ENCODE peak calls at places on chromosomes 6 and 20, in four cellular contexts. W, D, C and S are unnamed samples.

GRCh38 chr6:150079604-150080003 is 10.7 kb upstream of the ULBP3 start:
- DNase-seq in D (no peak), W (no peak), C (no peak), S (no peak)

GRCh38 chr20:61449916-61450315 is 197.9 kb downstream of the CDH4 start:
- DNase-seq in W (no peak), C (no peak), D (no peak), S (no peak)

GRCh38 chr6:45637056-45637455 is 259.3 kb upstream of the SUPT3H start:
- DNase-seq in C (no peak), W (no peak), D (no peak), S (no peak)

GRCh38 chr20:35344354-35344837 is 52.2 kb upstream of the FAM83C start:
- DNase-seq in C (peak), D (peak), W (peak), S (peak)

GRCh38 chr6:35363293-35363750 is 21.0 kb downstream of the PPARD start:
- DNase-seq in C (peak), D (peak), W (peak), S (peak)

GRCh38 chr20:31593221-31594001 is 11.7 kb upstream of the ID1 start:
- DNase-seq in C (no peak), D (no peak), W (peak), S (peak)

GRCh38 chr6:170345662-170346061 is 39.1 kb downstream of the FAM120B start:
- DNase-seq in W (no peak), D (no peak), C (no peak), S (no peak)

GRCh38 chr6:151413372-151414145 is 22.2 kb upstream of the ZBTB2 start:
- DNase-seq in W (no peak), D (no peak), C (no peak), S (no peak)

GRCh38 chr6:15457903-15458530 is 204.8 kb downstream of the DTNBP1 start:
- DNase-seq in C (no peak), W (no peak), D (no peak), S (no peak)

GRCh38 chr6:96153775-96154174 is 138.0 kb downstream of the FUT9 start:
- DNase-seq in D (no peak), C (no peak), W (no peak), S (no peak)

GRCh38 chr6:160028487-160029275 is 59.8 kb downstream of the IGF2R start:
- DNase-seq in C (no peak), W (no peak), D (no peak), S (no peak)

GRCh38 chr6:150118208-150118607 is 24.6 kb upstream of the PPP1R14C start:
- DNase-seq in D (no peak), C (no peak), W (no peak), S (no peak)

GRCh38 chr6:152356659-152357058 is 280.5 kb downstream of the SYNE1 start:
- DNase-seq in C (no peak), D (no peak), W (peak), S (no peak)

GRCh38 chr6:112331306-112331705 is 15.8 kb upstream of the RFPL4B start:
- DNase-seq in C (no peak), D (no peak), W (no peak), S (no peak)

GRCh38 chr20:46388201-46388836 is 18.1 kb downstream of the ELMO2 start:
- DNase-seq in D (no peak), C (no peak), W (no peak), S (no peak)

GRCh38 chr6:20115269-20116005 is 96.8 kb downstream of the MBOAT1 start:
- DNase-seq in D (no peak), C (no peak), W (no peak), S (no peak)

GRCh38 chr6:35238843-35239289 is 20.7 kb upstream of the ZNF76 start:
- DNase-seq in C (no peak), W (peak), D (peak), S (no peak)

GRCh38 chr6:15293674-15294073 is 47.8 kb downstream of the JARID2 start:
- DNase-seq in C (no peak), W (no peak), D (peak), S (no peak)

GRCh38 chr6:170166511-170167122 is 124.3 kb downstream of the DLL1 start:
- DNase-seq in D (peak), W (no peak), C (no peak), S (no peak)

GRCh38 chr20:63242736-63243135 is 7.0 kb downstream of the BIRC7 start:
- DNase-seq in D (no peak), W (no peak), C (no peak), S (no peak)

GRCh38 chr6:31851485-31851832 is 11.2 kb downstream of the NEU1 start:
- DNase-seq in D (no peak), C (no peak), W (no peak), S (no peak)

GRCh38 chr20:53298260-53298659 is 295.4 kb downstream of the ZNF217 start:
- DNase-seq in W (no peak), C (no peak), D (no peak), S (no peak)

GRCh38 chr20:53302695-53303094 is 290.9 kb downstream of the ZNF217 start:
- DNase-seq in C (no peak), W (no peak), D (no peak), S (no peak)

GRCh38 chr20:53298900-53299299 is 294.7 kb downstream of the ZNF217 start:
- DNase-seq in W (no peak), D (no peak), C (no peak), S (no peak)

GRCh38 chr20:53304146-53304545 is 289.5 kb downstream of the ZNF217 start:
- DNase-seq in D (no peak), W (no peak), C (no peak), S (no peak)

GRCh38 chr20:53303361-53303760 is 290.3 kb downstream of the ZNF217 start:
- DNase-seq in C (no peak), D (no peak), W (no peak), S (no peak)
- H3K4me3 ChIP-seq in C (no peak), D (no peak), W (no peak), S (no peak)

GRCh38 chr6:163398796-163399195 is 15.7 kb upstream of the QKI start:
- DNase-seq in C (peak), W (no peak), D (peak), S (peak)
- TF ChIP-seq CTCF in C (no peak), W (no peak), D (no peak), S (no peak)

GRCh38 chr6:156780962-156781705 is 4.0 kb downstream of the ARID1B start:
- DNase-seq in W (no peak), C (no peak), D (no peak), S (no peak)

GRCh38 chr6:156781882-156782631 is 4.9 kb downstream of the ARID1B start:
- DNase-seq in C (no peak), W (no peak), D (no peak), S (no peak)

GRCh38 chr6:156778615-156779205 is 1.5 kb downstream of the ARID1B start:
- DNase-seq in C (peak), W (peak), D (peak), S (peak)

GRCh38 chr6:156779206-156780116 is 2.3 kb downstream of the ARID1B start:
- DNase-seq in C (peak), D (peak), W (peak), S (peak)

GRCh38 chr6:156780117-156780641 is 3.0 kb downstream of the ARID1B start:
- DNase-seq in C (no peak), W (peak), D (no peak), S (no peak)
- H3K27ac ChIP-seq in C (peak), W (peak), D (peak), S (peak)

GRCh38 chr20:53623127-53623453 is 29.5 kb upstream of the ZNF217 start:
- DNase-seq in C (no peak), D (no peak), W (no peak), S (no peak)
- H3K4me3 ChIP-seq in C (peak), D (peak), W (peak), S (peak)

GRCh38 chr20:9617062-9617461 is 102.7 kb downstream of the LAMP5 start:
- DNase-seq in D (peak), W (peak), C (peak), S (peak)

GRCh38 chr20:9616455-9616805 is 102.0 kb downstream of the LAMP5 start:
- DNase-seq in C (no peak), W (no peak), D (no peak), S (no peak)

GRCh38 chr20:9615766-9616454 is 101.5 kb downstream of the LAMP5 start:
- DNase-seq in C (no peak), W (no peak), D (no peak), S (no peak)

GRCh38 chr20:9615118-9615517 is 100.7 kb downstream of the LAMP5 start:
- DNase-seq in C (no peak), D (no peak), W (no peak), S (no peak)

GRCh38 chr20:9617940-9618339 is 103.5 kb downstream of the LAMP5 start:
- DNase-seq in W (peak), D (no peak), C (no peak), S (no peak)
- TF ChIP-seq CTCF in W (peak), D (no peak), C (no peak), S (peak)

DNA sequence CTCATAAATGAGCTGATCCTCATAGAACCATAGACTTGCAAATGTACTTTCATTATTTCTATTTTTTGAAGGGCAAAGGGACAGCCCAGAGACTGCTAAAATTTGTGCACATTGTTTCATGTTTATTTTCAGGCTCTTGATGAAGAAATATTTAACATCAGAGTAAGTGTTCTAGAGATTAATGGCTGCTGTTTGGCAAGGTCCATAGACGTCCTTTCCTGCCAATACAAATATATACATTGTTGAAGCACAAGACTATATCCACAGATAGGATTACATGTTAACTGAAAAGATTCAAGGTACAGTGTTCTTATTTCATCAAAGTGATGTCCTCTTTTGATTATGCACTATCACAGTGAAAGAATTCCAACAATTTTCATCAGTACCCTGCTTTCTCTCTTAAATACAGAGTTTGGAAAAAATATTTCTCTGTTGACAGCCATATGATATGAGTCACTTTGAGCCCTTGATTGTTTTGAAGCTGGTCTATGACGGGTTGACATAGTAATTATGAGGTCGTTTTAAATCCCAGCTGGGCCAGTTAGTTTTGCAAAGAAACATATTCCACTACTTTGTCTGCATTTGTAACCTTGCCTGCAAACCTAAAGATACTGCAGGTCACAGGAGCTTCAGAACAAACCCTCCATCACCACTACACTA is 95.7 kb downstream of the FILIP1 start:
- DNase-seq in C (no peak), W (no peak), D (no peak), S (no peak)
- H3K27ac ChIP-seq in C (no peak), W (no peak), D (no peak), S (no peak)

DNA sequence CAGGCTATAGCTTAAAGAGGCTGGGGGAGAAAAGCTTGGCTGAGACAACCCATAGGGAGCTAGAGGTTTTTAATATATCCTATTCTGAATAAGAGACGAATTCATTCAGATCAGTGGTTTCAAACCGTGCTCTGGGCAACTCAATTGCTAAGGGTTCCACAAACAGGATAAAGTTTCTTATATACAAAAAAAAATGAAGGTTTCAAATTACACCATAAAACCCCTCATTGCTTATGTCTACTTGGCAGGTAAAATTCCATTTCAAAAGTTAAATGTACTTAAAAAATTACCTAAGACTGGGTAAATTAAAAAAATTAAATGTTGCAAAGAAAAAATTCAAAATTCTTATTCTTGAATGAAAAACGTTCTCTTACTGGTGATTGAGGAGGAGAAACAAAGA is 2.7 kb downstream of the HLA-DPB1 start:
- DNase-seq in D (no peak), W (no peak), C (no peak), S (no peak)
- H3K4me3 ChIP-seq in D (no peak), W (no peak), C (no peak), S (no peak)

GRCh38 chr6:25053875-25054371 is 118.2 kb upstream of the RIPOR2 start:
- DNase-seq in W (no peak), C (no peak), D (no peak), S (no peak)
- TF ChIP-seq CTCF in W (no peak), C (no peak), D (no peak), S (no peak)

GRCh38 chr20:51510961-51511360 is 31.6 kb downstream of the NFATC2 start:
- DNase-seq in W (no peak), C (no peak), D (no peak), S (no peak)
- H3K27ac ChIP-seq in W (no peak), C (no peak), D (no peak), S (no peak)

GRCh38 chr6:106540432-106540831 is 88.9 kb downstream of the RTN4IP1 start:
- DNase-seq in D (no peak), W (no peak), C (no peak), S (no peak)
- H3K4me3 ChIP-seq in D (no peak), W (no peak), C (no peak), S (no peak)